ENCODE peak calls at places on chromosomes 12 and 14, in eight cellular contexts. Z, C, I, O, D, B, A and R are unnamed samples. For H3K9me2 and H3K79me2, the result is how much of the 10 kb centered on the place peaks cover.

GRCh38 chr12:16119618-16120017 is 157.9 kb downstream of the SLC15A5 start:
- DNase-seq in A (no peak), I (no peak), O (no peak), C (no peak), Z (no peak), B (no peak), D (no peak), R (no peak)

GRCh38 chr12:62789856-62790255 is 145.1 kb downstream of the PPM1H start:
- DNase-seq in A (no peak), Z (no peak), D (no peak), I (no peak), O (no peak), C (no peak), B (no peak), R (no peak)

GRCh38 chr12:49626169-49626835 is 2.9 kb downstream of the PRPF40B start:
- DNase-seq in Z (no peak), C (no peak), O (no peak), D (no peak), I (no peak), A (peak), B (no peak), R (no peak)

GRCh38 chr12:46354111-46354798 is 18.3 kb downstream of the SLC38A2 start:
- DNase-seq in O (peak), D (no peak), A (no peak), B (no peak), C (peak), Z (peak), I (no peak), R (no peak)

GRCh38 chr12:6080149-6081045 is 44.1 kb downstream of the VWF start:
- DNase-seq in B (no peak), I (no peak), O (no peak), A (no peak), C (no peak), Z (no peak), D (no peak), R (peak)

GRCh38 chr12:19886805-19887105 is 447.5 kb downstream of the AEBP2 start:
- DNase-seq in Z (no peak), O (no peak), C (no peak), A (no peak), I (no peak), D (no peak), B (no peak), R (no peak)

GRCh38 chr12:101042211-101042610 is 167.8 kb downstream of the SLC5A8 start:
- DNase-seq in O (no peak), A (no peak), I (no peak), C (no peak), B (no peak), D (no peak), Z (no peak), R (no peak)

GRCh38 chr14:82755476-82755875 is 1221.8 kb upstream of the SEL1L start:
- DNase-seq in D (no peak), A (no peak), B (no peak), I (no peak), C (no peak), O (no peak), Z (no peak), R (no peak)

GRCh38 chr12:117738233-117738632 is 230.6 kb downstream of the KSR2 start:
- DNase-seq in I (no peak), D (no peak), B (no peak), A (peak), C (no peak), Z (no peak), O (no peak), R (peak)

GRCh38 chr12:1346126-1346525 is 248.3 kb downstream of the FBXL14 start:
- DNase-seq in B (no peak), O (no peak), A (no peak), D (no peak), C (no peak), I (no peak), Z (no peak), R (no peak)

GRCh38 chr12:1234073-1234472 is 243.1 kb downstream of the ERC1 start:
- DNase-seq in Z (no peak), D (no peak), I (no peak), A (peak), B (no peak), O (no peak), C (no peak), R (no peak)

GRCh38 chr14:93122820-93123219 is 7.1 kb upstream of the ITPK1 start:
- DNase-seq in A (no peak), O (no peak), D (no peak), I (no peak), C (no peak), Z (no peak), B (no peak), R (no peak)

GRCh38 chr12:2212971-2213869 is 160.4 kb downstream of the CACNA1C start:
- DNase-seq in B (peak), D (peak), C (no peak), O (peak), I (no peak), A (no peak), Z (peak), R (no peak)

GRCh38 chr12:34526946-34527345 is 504.6 kb downstream of the ALG10 start:
- DNase-seq in C (no peak), O (no peak), I (no peak), D (no peak), A (peak), Z (no peak), B (no peak), R (peak)

GRCh38 chr14:91019673-91020072 is 40.8 kb downstream of the RPS6KA5 start:
- DNase-seq in A (no peak), O (no peak), I (no peak), C (no peak), D (no peak), Z (no peak), B (no peak), R (no peak)

GRCh38 chr12:8031872-8032241 is 659 bp upstream of the FOXJ2 start:
- DNase-seq in I (no peak), A (no peak), B (no peak), D (no peak), C (no peak), Z (no peak), O (no peak), R (no peak)

GRCh38 chr14:36057452-36058142 is 118.9 kb downstream of the PTCSC3 start:
- DNase-seq in Z (no peak), D (no peak), B (no peak), I (peak), O (no peak), A (peak), C (no peak), R (no peak)

GRCh38 chr14:54278087-54278486 is 118.7 kb upstream of the CDKN3 start:
- DNase-seq in Z (no peak), C (peak), A (no peak), B (no peak), I (no peak), O (no peak), D (no peak), R (no peak)

GRCh38 chr14:36284971-36285595 is 35.4 kb downstream of the MBIP start:
- DNase-seq in C (no peak), I (no peak), O (no peak), B (no peak), D (no peak), A (no peak), Z (no peak), R (no peak)

GRCh38 chr12:49019435-49020317 is 1.1 kb upstream of the PRKAG1 start:
- DNase-seq in A (peak), I (no peak), B (peak), O (peak), Z (peak), C (peak), D (peak), R (no peak)

GRCh38 chr14:65251213-65251612 is 148.9 kb upstream of the MAX start:
- DNase-seq in C (no peak), O (no peak), I (no peak), A (peak), B (no peak), D (no peak), Z (no peak), R (peak)

GRCh38 chr12:57864811-57865751 is 18.6 kb upstream of the CTDSP2 start:
- DNase-seq in B (no peak), C (no peak), Z (peak), I (peak), A (peak), O (peak), D (peak), R (peak)

GRCh38 chr14:34211732-34212131 is 250.3 kb downstream of the SPTSSA start:
- DNase-seq in A (peak), C (no peak), O (no peak), D (no peak), Z (no peak), B (no peak), I (no peak), R (no peak)

GRCh38 chr14:73749706-73750105 is 35.5 kb upstream of the PNMA1 start:
- DNase-seq in O (no peak), A (peak), D (peak), C (no peak), I (no peak), B (no peak), Z (no peak), R (no peak)

GRCh38 chr14:69535230-69535848 is 39.3 kb downstream of the CCDC177 start:
- DNase-seq in B (peak), O (peak), D (peak), I (peak), A (peak), Z (no peak), C (no peak), R (peak)

GRCh38 chr12:46627686-46628085 is 198.1 kb downstream of the SLC38A4 start:
- DNase-seq in Z (no peak), I (no peak), B (no peak), O (no peak), C (no peak), D (no peak), A (no peak), R (no peak)

GRCh38 chr12:131527092-131527491 is 183.8 kb upstream of the SFSWAP start:
- DNase-seq in I (no peak), A (no peak), O (no peak), C (no peak), Z (no peak), B (no peak), D (no peak), R (no peak)

GRCh38 chr12:120514002-120514401 is 15.0 kb downstream of the COQ5 start:
- DNase-seq in O (no peak), D (no peak), A (no peak), B (no peak), Z (no peak), C (no peak), I (no peak), R (no peak)

GRCh38 chr12:76633415-76633814 is 73.8 kb upstream of the OSBPL8 start:
- DNase-seq in D (no peak), I (no peak), B (peak), Z (no peak), C (no peak), O (no peak), A (peak), R (no peak)

GRCh38 chr12:128763395-128763794 is 60.4 kb downstream of the SLC15A4 start:
- DNase-seq in Z (no peak), A (no peak), O (no peak), B (no peak), I (no peak), D (no peak), C (no peak), R (no peak)

GRCh38 chr12:60684988-60685655 is 1089.3 kb downstream of the SLC16A7 start:
- DNase-seq in C (peak), B (no peak), I (no peak), D (no peak), A (no peak), O (peak), Z (no peak), R (no peak)

GRCh38 chr12:106044773-106045172 is 94.0 kb downstream of the NUAK1 start:
- DNase-seq in D (no peak), A (no peak), I (no peak), C (no peak), O (no peak), Z (no peak), B (peak), R (no peak)

GRCh38 chr12:48184549-48184922 is 1.1 kb downstream of the CCDC184 start:
- DNase-seq in B (peak), C (no peak), A (no peak), O (peak), D (no peak), Z (no peak), I (no peak), R (no peak)

GRCh38 chr12:124954771-124955170 is 34.2 kb downstream of the DHX37 start:
- DNase-seq in D (no peak), O (no peak), Z (no peak), A (no peak), B (peak), I (no peak), C (no peak), R (no peak)

GRCh38 chr12:128609861-128610260 is 213.9 kb downstream of the SLC15A4 start:
- DNase-seq in O (no peak), C (no peak), A (no peak), Z (no peak), I (no peak), B (no peak), D (no peak), R (no peak)

GRCh38 chr14:24634158-24634557 is at the start of gene GZMB:
- DNase-seq in B (no peak), A (no peak), Z (no peak), D (no peak), C (no peak), I (no peak), O (no peak), R (no peak)

DNA sequence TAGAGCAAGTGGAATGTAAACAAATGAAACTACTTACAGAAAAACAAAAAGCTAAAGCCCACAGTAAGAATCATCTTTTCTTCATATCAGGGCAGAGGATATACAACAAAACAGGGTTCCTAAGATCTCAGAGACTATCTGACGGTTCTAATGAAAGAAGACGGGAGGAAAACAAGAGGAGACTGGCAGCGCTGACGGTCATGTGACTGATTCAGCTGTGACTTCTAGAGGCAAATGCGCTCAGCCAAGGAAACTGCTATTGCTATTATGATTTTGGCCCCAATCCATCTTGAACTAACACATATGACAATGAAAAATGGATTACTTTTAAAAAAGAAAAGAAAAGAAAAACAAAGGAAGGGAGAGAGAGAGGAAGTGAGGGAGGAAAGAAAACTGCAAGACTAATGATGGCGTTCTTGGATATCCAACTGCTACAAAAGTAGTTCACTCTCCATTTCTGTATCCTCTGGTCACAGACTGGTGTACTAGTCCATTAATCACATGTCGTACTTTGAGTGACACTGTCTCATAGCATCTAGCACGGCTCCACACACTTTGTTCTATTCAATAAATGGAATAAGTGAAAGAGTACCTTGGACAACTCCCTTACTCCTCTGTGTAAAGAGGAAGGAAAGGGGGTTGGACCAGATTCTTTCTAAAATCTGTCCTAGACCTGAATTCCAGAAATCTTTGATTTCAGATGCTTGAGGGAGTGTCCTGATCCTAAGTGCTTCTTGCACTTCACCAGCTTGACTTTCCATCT is 119.3 kb downstream of the DAD1 start:
- DNase-seq in C (no peak), O (no peak), B (no peak), D (no peak), A (no peak), Z (no peak), I (no peak), R (no peak)
- H3K9me2 ChIP-seq in C (under half), O (under half), B (under half), D (under half), A (under half), Z (under half), I (under half), R (under half)

DNA sequence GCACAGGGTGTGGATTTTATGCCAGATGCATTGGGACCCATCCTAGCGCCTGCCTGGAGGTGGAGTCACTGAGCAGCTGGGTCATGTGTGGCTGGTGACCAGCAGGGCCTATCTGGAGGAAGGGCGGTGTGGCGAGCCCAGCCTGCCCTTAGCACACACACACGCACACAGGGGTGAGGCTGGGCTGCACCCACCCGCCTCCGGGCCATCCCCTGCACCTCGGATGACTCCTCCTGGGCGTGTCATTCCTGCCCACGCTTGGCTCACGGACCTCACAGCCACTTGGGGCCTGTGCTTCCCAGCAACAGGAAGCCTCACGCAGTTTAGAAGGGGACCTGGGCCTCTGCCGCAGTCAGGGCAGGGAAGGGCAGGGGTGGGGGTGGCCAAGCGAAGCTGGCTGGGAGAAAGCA is 36.2 kb upstream of the FZD10 start:
- DNase-seq in I (no peak), A (no peak), D (no peak), B (no peak), O (peak), Z (no peak), C (no peak), R (no peak)
- TF ChIP-seq CTCF in I (no peak), A (no peak), D (no peak), B (no peak), O (no peak), Z (no peak), C (no peak), R (no peak)

GRCh38 chr12:51755251-51755650 is 93.3 kb downstream of the FIGNL2 start:
- DNase-seq in Z (no peak), I (no peak), C (no peak), A (no peak), O (no peak), B (no peak), D (no peak), R (no peak)

GRCh38 chr12:51759175-51759574 is 89.3 kb downstream of the FIGNL2 start:
- DNase-seq in D (no peak), Z (no peak), O (no peak), I (no peak), C (no peak), B (no peak), A (peak), R (no peak)

GRCh38 chr12:51763743-51764142 is 84.8 kb downstream of the FIGNL2 start:
- DNase-seq in Z (no peak), O (no peak), D (no peak), C (no peak), A (no peak), I (no peak), B (no peak), R (no peak)

GRCh38 chr12:51760231-51760630 is 88.3 kb downstream of the FIGNL2 start:
- DNase-seq in A (peak), Z (no peak), D (no peak), C (no peak), O (no peak), I (no peak), B (no peak), R (no peak)

DNA sequence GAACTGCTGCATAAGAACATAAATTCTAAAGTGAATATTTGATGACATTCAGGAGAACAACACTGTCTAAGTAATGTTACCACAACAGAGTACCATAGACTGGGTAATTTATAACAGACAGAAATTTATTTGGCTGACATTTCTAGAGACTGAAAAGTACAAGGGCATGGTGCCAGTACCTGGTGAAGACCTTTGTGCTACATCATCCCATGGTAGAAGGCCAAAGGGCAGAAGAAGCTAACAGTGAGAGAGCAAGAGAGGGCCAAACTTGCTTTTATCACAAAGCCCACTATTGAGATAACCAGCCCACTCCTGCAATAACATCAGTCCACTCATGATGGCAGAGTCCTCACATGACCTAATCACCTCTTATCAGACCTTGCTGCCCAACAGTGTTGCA is 88.8 kb downstream of the FIGNL2 start:
- DNase-seq in O (no peak), D (no peak), C (no peak), Z (no peak), A (no peak), B (no peak), I (no peak), R (no peak)
- H3K79me2 ChIP-seq in O (under half), D (under half), C (under half), Z (under half), A (under half), B (under half), I (under half), R (under half)

GRCh38 chr14:102793531-102794328 is 16.5 kb downstream of the TRAF3 start:
- DNase-seq in O (no peak), D (no peak), C (no peak), A (no peak), Z (no peak), I (no peak), B (no peak), R (no peak)

GRCh38 chr14:102799684-102800562 is 22.7 kb downstream of the TRAF3 start:
- DNase-seq in I (no peak), D (no peak), B (no peak), A (no peak), Z (no peak), O (no peak), C (no peak), R (no peak)

GRCh38 chr14:102796661-102797190 is 19.5 kb downstream of the TRAF3 start:
- DNase-seq in I (no peak), Z (no peak), B (no peak), A (no peak), C (no peak), D (no peak), O (no peak), R (no peak)

GRCh38 chr14:102798926-102799325 is 21.7 kb downstream of the TRAF3 start:
- DNase-seq in Z (no peak), O (no peak), I (no peak), D (no peak), A (no peak), B (no peak), C (no peak), R (no peak)

GRCh38 chr14:102795060-102795925 is 18.0 kb downstream of the TRAF3 start:
- DNase-seq in I (no peak), A (peak), C (no peak), D (peak), O (no peak), B (no peak), Z (no peak), R (peak)
- H3K9me2 ChIP-seq in I (under half), A (under half), C (under half), D (under half), O (under half), B (under half), Z (under half), R (under half)

DNA sequence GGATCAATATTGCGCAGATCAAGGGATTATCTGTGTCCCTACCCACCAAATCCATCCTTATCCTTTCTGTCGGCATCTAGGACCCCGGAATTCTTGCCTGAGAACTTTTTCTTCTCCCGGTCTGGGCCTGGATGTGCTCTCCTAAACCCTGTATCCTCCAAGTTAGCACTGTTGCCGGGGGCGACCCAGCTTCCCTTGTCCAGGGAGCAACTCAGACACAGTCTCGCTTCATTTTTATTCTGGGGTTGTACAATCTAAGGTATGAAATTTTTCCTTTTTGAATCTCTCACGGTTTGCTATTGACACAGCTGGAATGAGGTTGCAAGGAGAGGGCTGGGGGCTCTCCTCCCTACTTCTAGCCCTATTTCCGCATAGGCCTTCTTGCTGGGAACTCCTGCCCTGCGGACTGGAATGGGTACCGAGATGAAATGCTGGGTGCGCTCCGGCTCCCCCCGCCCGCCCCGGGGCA is 399 bp upstream of the PNP start:
- DNase-seq in I (no peak), B (no peak), O (peak), Z (no peak), C (no peak), A (no peak), D (peak), R (no peak)
- TF ChIP-seq CTCF in I (no peak), B (no peak), O (no peak), Z (no peak), C (no peak), A (no peak), D (no peak), R (no peak)